ENCODE peak calls at places on chromosomes 16 and 17, in four cellular contexts. U is adrenal gland; G is stimulated activated CD4-positive, alpha-beta T cell treated with anti-CD3 and anti-CD28 coated beads, Interleukin-1b, Interleukin-23, amount 100 ng/mL, for 24 hours; B is nucleus accumbens. A is an unnamed sample.

GRCh38 chr17:57480438-57481196 is 224.3 kb downstream of the MSI2 start:
- DNase-seq in U (peak; percentile 70), G (no peak), B (no peak), A (no peak)

GRCh38 chr16:85428168-85428898 is 184.8 kb upstream of the GSE1 start:
- DNase-seq in U (peak; percentile 38), G (no peak), B (no peak), A (peak; percentile 53)

GRCh38 chr17:78953356-78954350 is 26.1 kb downstream of the LGALS3BP start:
- DNase-seq in U (no peak), G (no peak), B (no peak), A (no peak)

GRCh38 chr16:79673635-79674034 is 73.1 kb upstream of the MAF start:
- DNase-seq in U (no peak), G (no peak), B (no peak), A (no peak)

GRCh38 chr16:31052131-31052530 is 18.8 kb downstream of the STX4 start:
- DNase-seq in U (peak; percentile 73), G (no peak), B (no peak), A (no peak)

GRCh38 chr17:41588126-41588810 is 1.6 kb upstream of the KRT14 start:
- DNase-seq in U (no peak), G (no peak), B (no peak), A (no peak)

GRCh38 chr16:47884131-47884725 is 271.6 kb downstream of the ABCC12 start:
- DNase-seq in U (no peak), G (no peak), B (no peak), A (no peak)

GRCh38 chr17:17749025-17749772 is 67.9 kb downstream of the RAI1 start:
- DNase-seq in U (no peak), G (no peak), B (no peak), A (no peak)

GRCh38 chr17:18043491-18043890 is 4.3 kb downstream of the GID4 start:
- DNase-seq in U (no peak), G (no peak), B (no peak), A (no peak)

GRCh38 chr17:79950711-79951110 is 85.0 kb downstream of the TBC1D16 start:
- DNase-seq in U (peak; percentile 3), G (no peak), B (peak; percentile 55), A (no peak)

GRCh38 chr17:30095507-30096244 is 20.9 kb upstream of the NSRP1 start:
- DNase-seq in U (no peak), G (no peak), B (no peak), A (peak; percentile 4)

GRCh38 chr16:667780-668518 is at the start of gene RHOT2:
- DNase-seq in U (peak; percentile 94), G (peak; percentile 86), B (peak; percentile 84), A (peak; percentile 74)

GRCh38 chr17:40071720-40072480 is 9.1 kb downstream of the THRA start:
- DNase-seq in U (peak; percentile 97), G (no peak), B (peak; percentile 83), A (no peak)

GRCh38 chr17:50542795-50543774 is 3.9 kb upstream of the SPATA20 start:
- DNase-seq in U (peak; percentile 95), G (no peak), B (no peak), A (no peak)

GRCh38 chr17:65442250-65442649 is 119.2 kb downstream of the AXIN2 start:
- DNase-seq in U (no peak), G (no peak), B (no peak), A (no peak)

GRCh38 chr17:80219013-80219776 is 938 bp downstream of the SGSH start:
- DNase-seq in U (peak; percentile 88), G (peak; percentile 85), B (no peak), A (peak; percentile 73)

GRCh38 chr17:17204041-17204591 is 2.0 kb downstream of the PLD6 start:
- DNase-seq in U (peak; percentile 85), G (no peak), B (peak; percentile 21), A (no peak)

GRCh38 chr17:29078183-29079045 is 35.5 kb downstream of the PIPOX start:
- DNase-seq in U (peak; percentile 23), G (no peak), B (peak; percentile 74), A (no peak)

GRCh38 chr16:89350701-89351380 is 133.3 kb downstream of the ZNF778 start:
- DNase-seq in U (no peak), G (no peak), B (peak; percentile 25), A (no peak)